ENCODE peak calls at places on chromosome 2, in nine cellular contexts. Q is pancreas, D is esophagus muscularis mucosa, Y is PC-3, J is sigmoid colon, F is stomach, U is GM23248, X is thoracic aorta, K is IMR-90. V is an unnamed sample. For H3K36me3, H3K4me1 and H3K27me3, the result is how much of the 10 kb centered on the place peaks cover.

GRCh38 chr2:130853391-130853790 is 16.7 kb downstream of the ARHGEF4 start:
- DNase-seq in Q (peak), D (no peak), Y (no peak), J (peak), F (no peak), U (no peak), X (no peak), K (no peak), V (no peak)

GRCh38 chr2:156826342-156826933 is 390.3 kb downstream of the GPD2 start:
- DNase-seq in Q (no peak), D (no peak), Y (peak), J (peak), F (no peak), U (peak), X (no peak), K (peak), V (no peak)

GRCh38 chr2:223621901-223622300 is 19.7 kb upstream of the SCG2 start:
- DNase-seq in Q (no peak), D (no peak), Y (no peak), J (no peak), F (no peak), U (no peak), X (no peak), K (no peak), V (no peak)

GRCh38 chr2:79619442-79619841 is 106.6 kb downstream of the CTNNA2 start:
- DNase-seq in Q (no peak), D (no peak), Y (no peak), J (no peak), F (no peak), U (no peak), X (no peak), K (no peak), V (no peak)

GRCh38 chr2:45237128-45237527 is 227.9 kb upstream of the SIX2 start:
- DNase-seq in Q (no peak), D (no peak), Y (no peak), J (no peak), F (no peak), U (no peak), X (no peak), K (peak), V (no peak)

GRCh38 chr2:30188292-30188691 is 41.5 kb downstream of the YPEL5 start:
- DNase-seq in Q (no peak), D (no peak), Y (no peak), J (no peak), F (no peak), U (no peak), X (no peak), K (no peak), V (no peak)

GRCh38 chr2:44942304-44943030 is 965 bp downstream of the SIX3 start:
- DNase-seq in Q (no peak), D (no peak), Y (no peak), J (no peak), F (no peak), U (peak), X (no peak), K (no peak), V (peak)

GRCh38 chr2:229243880-229244560 is 27.1 kb downstream of the PID1 start:
- DNase-seq in Q (no peak), D (no peak), Y (peak), J (no peak), F (no peak), U (no peak), X (no peak), K (peak), V (no peak)

GRCh38 chr2:238235331-238235732 is 4.5 kb downstream of the HES6 start:
- DNase-seq in Q (no peak), D (no peak), Y (no peak), J (peak), F (no peak), U (peak), X (no peak), K (peak), V (no peak)

GRCh38 chr2:160916300-160916699 is 243.9 kb upstream of the TANK start:
- DNase-seq in Q (no peak), D (no peak), Y (no peak), J (no peak), F (no peak), U (peak), X (no peak), K (peak), V (no peak)

GRCh38 chr2:129904532-129905446 is 74.7 kb upstream of the RAB6C start:
- DNase-seq in Q (peak), D (peak), Y (no peak), J (no peak), F (peak), U (no peak), X (no peak), K (no peak), V (no peak)

GRCh38 chr2:13034861-13035260 is 318.1 kb downstream of the TRIB2 start:
- DNase-seq in Q (no peak), D (no peak), Y (no peak), J (no peak), F (no peak), U (no peak), X (no peak), K (no peak), V (no peak)

GRCh38 chr2:20925265-20925889 is 102.5 kb upstream of the LDAH start:
- DNase-seq in Q (no peak), D (no peak), Y (no peak), J (no peak), F (no peak), U (peak), X (no peak), K (no peak), V (no peak)

GRCh38 chr2:18096836-18097405 is 218.5 kb downstream of the KCNS3 start:
- DNase-seq in Q (no peak), D (no peak), Y (no peak), J (no peak), F (no peak), U (no peak), X (no peak), K (no peak), V (no peak)

GRCh38 chr2:133266075-133266925 is 302.0 kb downstream of the NCKAP5 start:
- DNase-seq in Q (peak), D (no peak), Y (peak), J (no peak), F (peak), U (peak), X (no peak), K (no peak), V (no peak)

GRCh38 chr2:133270550-133270949 is 297.7 kb downstream of the NCKAP5 start:
- DNase-seq in Q (no peak), D (no peak), Y (no peak), J (no peak), F (no peak), U (no peak), X (no peak), K (no peak), V (no peak)

GRCh38 chr2:133271105-133271504 is 297.2 kb downstream of the NCKAP5 start:
- DNase-seq in Q (no peak), D (no peak), Y (peak), J (no peak), F (no peak), U (no peak), X (no peak), K (peak), V (no peak)

GRCh38 chr2:133264951-133265949 is 303.0 kb downstream of the NCKAP5 start:
- DNase-seq in Q (peak), D (no peak), Y (peak), J (no peak), F (peak), U (no peak), X (no peak), K (no peak), V (no peak)

GRCh38 chr2:133266926-133267590 is 301.2 kb downstream of the NCKAP5 start:
- DNase-seq in Q (no peak), D (no peak), Y (peak), J (no peak), F (no peak), U (peak), X (no peak), K (no peak), V (no peak)
- H3K36me3 ChIP-seq in Q (under half), D (under half), Y (under half), J (under half), F (under half), U (under half), X (under half), K (under half), V (under half)

GRCh38 chr2:224940618-224941017 is 101.7 kb downstream of the DOCK10 start:
- DNase-seq in Q (no peak), D (no peak), Y (no peak), J (no peak), F (no peak), U (no peak), X (no peak), K (no peak), V (no peak)
- H3K4me1 ChIP-seq in Q (under half), D (under half), Y (under half), J (under half), F (under half), U (under half), X (half or more), K (under half), V (under half)

DNA sequence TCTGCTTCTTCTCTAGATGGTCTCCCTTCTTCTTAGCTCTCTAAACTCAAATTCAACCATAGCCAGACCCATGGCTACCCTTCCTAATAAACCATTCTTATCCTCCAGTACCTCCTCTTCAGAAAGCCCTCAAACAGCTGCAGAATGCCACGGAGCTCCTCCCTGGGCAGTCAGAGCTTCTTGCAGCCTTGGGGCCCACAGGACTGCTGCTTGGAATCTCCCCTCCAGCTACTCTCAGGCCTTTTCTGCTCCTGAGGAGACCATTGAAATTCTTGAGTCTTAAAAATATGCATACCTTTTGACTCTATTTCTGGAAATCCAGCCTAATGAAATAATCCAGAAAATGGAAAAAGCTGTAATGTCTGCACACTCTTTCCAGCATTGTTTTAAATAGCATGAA is 30.7 kb downstream of the EFR3B start:
- DNase-seq in Q (no peak), D (no peak), Y (no peak), J (no peak), F (no peak), U (no peak), X (no peak), K (no peak), V (no peak)
- H3K27me3 ChIP-seq in Q (under half), D (under half), Y (under half), J (under half), F (under half), U (under half), X (under half), K (under half), V (under half)

DNA sequence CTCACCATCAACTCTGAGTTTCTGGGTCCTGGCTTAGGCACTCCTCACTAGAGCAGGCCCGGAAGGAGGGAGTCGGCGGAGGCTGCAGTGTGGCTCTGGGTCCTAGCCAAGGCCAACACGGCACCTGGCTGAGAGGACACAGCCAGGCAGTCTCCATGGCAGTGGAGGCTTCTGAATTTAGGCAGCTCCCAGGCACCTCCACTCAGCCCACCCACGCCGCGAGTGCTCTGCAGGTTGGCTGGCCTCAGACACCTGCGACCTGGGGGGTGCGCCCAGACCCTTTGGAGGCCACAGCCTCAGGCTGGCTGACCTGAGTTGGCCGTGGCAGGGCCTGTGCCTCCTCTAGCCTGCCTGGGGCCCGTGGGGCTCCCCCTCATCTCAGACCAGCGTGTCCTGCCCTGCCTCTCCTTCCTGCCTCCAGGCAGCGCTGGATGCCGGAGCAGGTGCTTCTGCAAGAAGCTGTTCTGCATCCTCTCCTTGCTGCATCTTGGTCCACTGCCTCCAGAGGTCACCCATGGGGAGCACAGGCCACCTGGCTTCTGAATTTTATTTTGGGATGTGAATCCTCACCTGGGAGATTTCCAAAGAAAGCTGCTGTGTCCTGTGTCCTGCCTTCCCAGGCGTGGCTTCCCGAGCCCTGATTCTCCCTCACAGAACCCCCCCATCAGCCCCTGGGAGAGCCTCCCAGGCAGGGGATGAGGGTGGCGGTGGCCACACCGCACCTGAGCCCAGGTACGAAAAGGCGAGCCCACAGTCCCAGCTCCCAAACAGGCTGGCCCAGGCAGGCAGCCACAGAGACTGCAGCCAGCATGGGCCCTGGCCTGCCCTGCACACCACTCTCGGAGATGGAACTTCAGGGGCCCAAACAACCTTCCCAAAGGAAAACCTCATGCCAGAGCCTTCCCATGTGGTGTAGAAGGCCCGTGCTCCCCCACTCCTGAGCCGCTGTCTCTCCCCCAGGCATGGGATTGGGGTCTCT is 23.4 kb downstream of the AQP12A start:
- DNase-seq in Q (no peak), D (no peak), Y (no peak), J (no peak), F (no peak), U (no peak), X (no peak), K (no peak), V (no peak)
- H3K36me3 ChIP-seq in Q (under half), D (under half), Y (under half), J (under half), F (under half), U (under half), X (under half), K (under half), V (under half)

GRCh38 chr2:71220743-71221142 is 6.2 kb downstream of the PAIP2B start:
- DNase-seq in Q (no peak), D (no peak), Y (no peak), J (no peak), F (no peak), U (peak), X (no peak), K (no peak), V (no peak)
- H3K4me1 ChIP-seq in Q (under half), D (under half), Y (under half), J (under half), F (under half), U (under half), X (under half), K (under half), V (under half)

GRCh38 chr2:10499275-10499907 is 51.3 kb upstream of the ODC1 start:
- DNase-seq in Q (no peak), D (no peak), Y (peak), J (no peak), F (no peak), U (no peak), X (no peak), K (peak), V (no peak)
- H3K27me3 ChIP-seq in Q (under half), D (under half), Y (under half), J (under half), F (under half), U (under half), X (under half), K (under half), V (under half)